ENCODE peak calls at places on chromosomes 5 and 9, in six cellular contexts. N is lung; F is H7; Q is CD4-positive, CD25-positive, alpha-beta regulatory T cell; B is K562; G is AG09309. I is an unnamed sample.

GRCh38 chr5:115657883-115658233 is 32.0 kb upstream of the TMED7 start:
- DNase-seq in F (no peak), G (peak), B (no peak), N (no peak), Q (no peak), I (no peak)

GRCh38 chr5:98954392-98955028 is 25.7 kb upstream of the CHD1 start:
- DNase-seq in F (no peak), N (no peak), B (peak), Q (no peak), G (no peak), I (no peak)

GRCh38 chr9:133758228-133758627 is 20.1 kb upstream of the SARDH start:
- DNase-seq in F (peak), N (no peak), G (no peak), Q (no peak), B (no peak), I (no peak)

GRCh38 chr5:95164869-95165268 is 120.0 kb downstream of the MCTP1 start:
- DNase-seq in G (no peak), N (no peak), Q (no peak), F (no peak), B (no peak), I (no peak)

GRCh38 chr5:15489571-15490235 is 10.3 kb upstream of the FBXL7 start:
- DNase-seq in G (no peak), Q (no peak), B (no peak), F (no peak), N (no peak), I (no peak)

GRCh38 chr9:98986866-98987653 is 43.4 kb downstream of the COL15A1 start:
- DNase-seq in F (no peak), B (no peak), N (no peak), G (no peak), Q (no peak), I (no peak)

GRCh38 chr5:170076211-170076610 is 29.5 kb upstream of the FOXI1 start:
- DNase-seq in G (no peak), B (no peak), Q (no peak), N (no peak), F (no peak), I (no peak)

GRCh38 chr9:107020040-107020530 is 157.1 kb downstream of the ZNF462 start:
- DNase-seq in Q (no peak), G (peak), B (no peak), F (no peak), N (no peak), I (no peak)

GRCh38 chr9:14062449-14063187 is 251.3 kb downstream of the NFIB start:
- DNase-seq in F (no peak), N (no peak), B (no peak), G (no peak), Q (no peak), I (no peak)

GRCh38 chr9:91907387-91908292 is 42.4 kb downstream of the ROR2 start:
- DNase-seq in N (no peak), F (no peak), G (no peak), B (peak), Q (no peak), I (no peak)

GRCh38 chr9:136137321-136138054 is 18.8 kb upstream of the TMEM250 start:
- DNase-seq in B (no peak), F (peak), N (no peak), G (no peak), Q (no peak), I (no peak)

GRCh38 chr5:150801117-150801927 is 22.8 kb downstream of the SMIM3 start:
- DNase-seq in G (no peak), F (peak), B (peak), N (no peak), Q (peak), I (no peak)

GRCh38 chr5:148384389-148384756 is 615 bp downstream of the FBXO38 start:
- DNase-seq in N (no peak), Q (peak), F (no peak), G (no peak), B (peak), I (peak)

GRCh38 chr5:148379340-148379739 is 4.4 kb upstream of the FBXO38 start:
- DNase-seq in F (no peak), Q (no peak), N (no peak), G (no peak), B (no peak), I (no peak)

GRCh38 chr5:148382961-148383360 is 797 bp upstream of the FBXO38 start:
- DNase-seq in Q (no peak), G (no peak), F (no peak), N (no peak), B (no peak), I (no peak)

GRCh38 chr5:148383564-148384388 is at the start of gene FBXO38:
- DNase-seq in Q (peak), N (peak), G (peak), F (peak), B (peak), I (peak)

GRCh38 chr5:148381906-148382305 is 1.9 kb upstream of the FBXO38 start:
- DNase-seq in Q (no peak), N (no peak), B (no peak), F (no peak), G (no peak), I (no peak)
- H3K4me3 ChIP-seq in Q (no peak), N (no peak), B (no peak), F (no peak), G (no peak), I (no peak)

GRCh38 chr9:88994820-88995180 is 3.5 kb downstream of the S1PR3 start:
- DNase-seq in Q (no peak), B (no peak), N (no peak), F (no peak), G (peak), I (no peak)
- H3K4me3 ChIP-seq in Q (no peak), B (no peak), N (no peak), F (no peak), G (no peak), I (no peak)

GRCh38 chr5:171306785-171307591 is 2.1 kb upstream of the TLX3 start:
- DNase-seq in Q (no peak), B (no peak), N (no peak), G (no peak), F (peak), I (no peak)

GRCh38 chr5:171307843-171308452 is 1.1 kb upstream of the TLX3 start:
- DNase-seq in F (no peak), N (no peak), B (no peak), Q (no peak), G (no peak), I (no peak)

GRCh38 chr5:171309276-171309525 is 153 bp downstream of the TLX3 start:
- DNase-seq in Q (no peak), B (no peak), G (no peak), F (no peak), N (no peak), I (no peak)

GRCh38 chr5:171309526-171310333 is 682 bp downstream of the TLX3 start:
- DNase-seq in N (no peak), G (no peak), B (no peak), Q (peak), F (peak), I (no peak)

DNA sequence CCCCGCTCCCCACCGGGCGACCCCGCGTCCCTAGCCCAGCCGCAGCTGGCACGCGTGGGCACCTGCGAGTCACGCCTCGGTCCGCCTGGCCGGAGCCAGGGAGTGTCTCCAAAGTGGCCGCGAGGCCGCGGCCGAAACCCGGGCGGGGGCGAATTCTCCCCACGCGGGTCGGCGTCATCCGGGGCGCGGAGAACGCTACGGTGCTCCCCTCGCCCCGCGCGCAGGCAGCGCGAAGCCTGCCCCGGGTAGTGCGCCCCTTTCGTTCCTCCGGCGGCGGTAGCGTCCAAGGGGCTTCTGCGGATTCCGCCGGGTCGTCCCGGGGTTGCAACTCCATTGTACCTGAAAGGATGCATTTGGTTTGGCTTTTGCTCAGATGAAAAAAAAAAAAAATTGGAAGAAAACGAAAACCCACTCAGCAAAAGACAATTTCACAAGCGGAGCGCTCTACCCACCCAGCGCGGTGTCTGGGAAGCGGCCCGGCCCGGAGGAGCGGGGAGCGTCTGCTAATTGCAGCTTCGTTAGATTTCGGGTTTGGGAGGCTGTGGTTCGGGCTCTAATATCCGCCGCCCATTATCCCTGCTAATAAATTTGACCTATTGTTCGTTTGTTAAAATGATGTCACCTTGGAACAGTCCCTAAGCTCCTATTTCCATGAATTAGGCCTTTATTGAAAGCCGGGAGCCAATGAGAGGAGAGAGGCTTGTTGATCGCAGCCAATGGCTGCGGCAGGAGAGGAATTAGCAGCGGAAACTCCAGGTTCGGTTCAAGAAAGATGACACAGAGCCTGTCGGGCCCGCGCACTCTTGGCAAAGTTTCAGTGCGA is at the start of gene TLX3:
- DNase-seq in Q (no peak), G (no peak), F (peak), N (no peak), B (no peak), I (no peak)
- H3K4me3 ChIP-seq in Q (no peak), G (no peak), F (peak), N (no peak), B (no peak), I (no peak)

DNA sequence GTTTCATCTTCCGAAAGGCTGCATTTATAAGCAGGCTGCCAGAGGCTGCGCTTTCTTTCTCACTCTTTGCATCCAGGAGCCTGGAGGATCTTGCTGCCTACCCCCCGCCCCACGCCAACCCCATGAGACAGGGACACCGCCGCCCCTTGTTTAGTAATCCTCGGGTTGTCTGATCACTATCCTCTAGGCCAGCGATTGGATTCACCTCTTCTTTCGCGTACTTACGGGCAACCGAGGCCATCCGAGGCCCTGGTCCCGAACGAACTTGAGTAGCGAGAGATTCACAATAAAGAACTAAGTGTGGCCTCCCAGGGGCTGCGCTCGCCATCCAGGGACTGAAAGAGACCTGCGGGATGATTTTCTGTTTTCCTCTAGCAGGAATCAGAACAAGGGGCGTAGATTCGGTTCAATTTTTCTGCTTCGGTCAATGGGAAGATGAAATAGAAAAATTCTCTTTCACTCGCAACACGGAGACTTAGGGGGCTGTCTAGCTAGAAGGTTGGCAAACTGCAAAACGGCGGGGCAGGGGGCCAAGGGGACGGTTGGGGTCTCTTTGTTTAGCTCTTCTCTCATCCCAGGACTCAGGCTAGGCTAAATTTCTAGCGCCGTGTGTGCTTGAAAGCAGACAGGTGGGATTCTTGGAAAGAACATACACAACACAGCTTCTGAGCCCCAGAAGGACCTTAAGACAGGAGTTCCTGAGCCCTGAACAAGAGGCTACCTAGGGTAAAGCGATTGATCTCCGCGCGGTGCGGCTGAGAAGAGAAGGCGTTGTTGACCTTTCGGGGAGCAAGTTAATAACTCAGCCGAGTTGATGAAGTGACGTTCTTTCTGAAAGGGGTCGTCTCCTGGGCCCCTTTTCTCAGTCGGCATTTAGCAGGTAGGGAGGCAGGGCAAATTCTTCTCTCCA is 5.8 kb upstream of the ISL1 start:
- DNase-seq in F (no peak), B (no peak), G (no peak), Q (no peak), N (no peak), I (no peak)
- H3K4me3 ChIP-seq in F (no peak), B (no peak), G (no peak), Q (no peak), N (no peak), I (no peak)

DNA sequence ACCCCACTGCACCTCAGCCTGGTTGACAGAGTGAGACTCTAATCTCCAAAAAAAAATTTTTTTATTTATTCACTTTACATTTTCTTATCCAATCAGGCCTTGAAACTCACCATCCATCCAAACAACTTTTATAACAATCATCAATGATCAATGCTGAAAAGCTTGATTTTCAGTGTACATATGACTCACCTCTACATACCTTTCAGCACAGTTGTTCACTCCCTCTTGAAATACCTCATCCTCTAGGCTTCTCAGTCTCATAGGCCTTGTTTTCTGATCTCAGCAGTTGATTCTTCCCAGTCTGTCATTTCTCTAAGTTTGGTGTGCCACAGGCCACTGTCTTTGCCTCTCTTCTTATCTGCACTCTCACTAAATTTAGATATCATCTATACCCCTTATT is 36.2 kb downstream of the GRIN3A start:
- DNase-seq in G (no peak), N (no peak), Q (no peak), B (no peak), F (no peak), I (no peak)
- H3K4me3 ChIP-seq in G (no peak), N (no peak), Q (no peak), B (no peak), F (no peak), I (no peak)

DNA sequence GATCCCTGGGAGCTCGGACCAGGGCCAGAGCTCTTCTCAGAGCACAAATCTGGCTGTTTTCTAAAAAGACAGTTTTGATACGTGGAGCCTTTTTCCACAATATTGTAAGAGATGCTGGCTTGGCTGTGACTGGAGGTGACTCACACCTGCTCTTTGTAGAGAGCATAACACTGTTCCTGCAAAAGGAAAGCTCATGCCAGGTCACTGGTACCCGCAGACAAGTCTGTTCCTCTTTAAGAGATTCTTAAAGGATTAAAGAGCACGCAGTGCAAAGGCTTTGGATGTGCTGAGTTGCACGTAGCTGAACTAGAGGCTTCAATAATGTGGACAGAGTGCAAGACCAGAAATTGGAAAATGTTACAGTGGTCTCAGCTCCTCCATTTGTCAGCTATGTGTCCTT is 19.0 kb downstream of the ACTL7B start:
- DNase-seq in F (no peak), Q (no peak), G (no peak), B (no peak), N (no peak), I (no peak)
- H3K4me3 ChIP-seq in F (no peak), Q (no peak), G (no peak), B (no peak), N (no peak), I (no peak)

DNA sequence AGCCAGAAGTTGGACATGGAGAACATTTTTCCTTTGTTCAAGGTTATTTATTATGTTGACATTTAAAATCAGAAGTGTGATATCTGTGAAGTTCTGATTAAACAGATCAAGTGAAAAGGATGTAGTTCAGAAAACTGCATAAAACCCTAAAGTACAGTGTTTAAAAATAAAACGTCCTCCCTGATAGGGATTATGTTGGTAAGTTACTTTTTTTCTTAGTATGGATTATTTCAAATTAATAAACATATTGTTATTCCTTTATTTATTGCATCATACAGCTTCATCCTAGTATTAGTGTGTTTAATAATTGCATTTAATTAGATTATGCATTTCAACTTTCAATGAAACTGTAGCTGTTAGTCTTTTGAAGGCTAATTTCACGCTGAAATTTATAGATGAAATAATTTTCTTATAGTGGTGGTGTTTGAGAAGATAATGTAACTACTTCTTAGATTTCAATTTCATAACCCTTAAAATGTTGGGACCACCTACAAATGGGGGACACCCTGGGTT is 157.9 kb upstream of the DMRT1 start:
- DNase-seq in N (no peak), F (no peak), Q (no peak), B (no peak), G (no peak), I (no peak)
- H3K4me3 ChIP-seq in N (no peak), F (no peak), Q (no peak), B (no peak), G (no peak), I (peak)

GRCh38 chr5:160438316-160439204 is 16.9 kb downstream of the PTTG1 start:
- DNase-seq in F (peak), N (peak), G (peak), B (peak), Q (peak), I (peak)
- H3K4me3 ChIP-seq in F (peak), N (no peak), G (peak), B (peak), Q (peak), I (peak)